ENCODE peak calls at places on chromosomes 12 and 14, in seven cellular contexts. V is NCI-H1092 treated with DMSO at 0.1 percent for 48 hours; A is stimulated activated CD8-positive, alpha-beta memory T cell treated with anti-CD3 and anti-CD28 coated beads, Interleukin-15, amount 100 ng/mL, for 24 hours; G is GM03348; N is NCI-H1105; Q is stimulated activated CD4-positive, alpha-beta T cell treated with anti-CD3 and anti-CD28 coated beads, TNF-alpha, amount 100 ng/mL, for 48 hours; P is EL. R is an unnamed sample.

GRCh38 chr12:50052964-50053363 is 4.4 kb upstream of the ASIC1 start:
- DNase-seq in V (peak), Q (no peak), A (no peak), P (no peak), N (no peak), G (no peak), R (no peak)

GRCh38 chr12:2035421-2036080 is 17.2 kb upstream of the CACNA1C start:
- DNase-seq in G (peak), V (no peak), N (no peak), Q (no peak), A (no peak), P (no peak), R (no peak)

GRCh38 chr14:77612011-77612620 is 4.3 kb downstream of the SPTLC2 start:
- DNase-seq in N (no peak), V (no peak), P (peak), A (no peak), G (peak), Q (no peak), R (no peak)

GRCh38 chr14:105050551-105050897 is 14.7 kb downstream of the GPR132 start:
- DNase-seq in V (peak), N (peak), G (no peak), Q (no peak), P (peak), A (no peak), R (no peak)

GRCh38 chr14:47044841-47045240 is 393.3 kb upstream of the RPL10L start:
- DNase-seq in A (no peak), N (peak), G (no peak), Q (no peak), P (no peak), V (peak), R (no peak)

GRCh38 chr12:119659289-119659897 is 8.5 kb upstream of the PRKAB1 start:
- DNase-seq in N (peak), Q (no peak), G (peak), V (peak), A (no peak), P (peak), R (no peak)

GRCh38 chr12:116133149-116133548 is 144.3 kb downstream of the MED13L start:
- DNase-seq in N (no peak), V (no peak), P (no peak), A (no peak), G (no peak), Q (no peak), R (no peak)

GRCh38 chr14:101927859-101928258 is 36.5 kb upstream of the DYNC1H1 start:
- DNase-seq in G (peak), V (no peak), N (no peak), P (peak), Q (no peak), A (no peak), R (peak)

GRCh38 chr12:111384596-111384995 is 15.7 kb upstream of the PHETA1 start:
- DNase-seq in P (no peak), V (no peak), N (no peak), G (no peak), Q (no peak), A (no peak), R (no peak)

GRCh38 chr14:35752380-35752779 is 56.7 kb downstream of the RALGAPA1 start:
- DNase-seq in A (no peak), Q (no peak), N (no peak), V (no peak), G (no peak), P (no peak), R (no peak)

GRCh38 chr14:51650721-51651387 is 856 bp upstream of the FRMD6 start:
- DNase-seq in V (no peak), P (peak), G (no peak), Q (no peak), A (no peak), N (no peak), R (no peak)

GRCh38 chr14:92425101-92425500 is 88.5 kb upstream of the RIN3 start:
- DNase-seq in A (no peak), V (no peak), Q (no peak), N (no peak), P (peak), G (no peak), R (no peak)

GRCh38 chr12:153080-153746 is 60.7 kb downstream of the SLC6A12 start:
- DNase-seq in G (peak), V (peak), Q (peak), A (no peak), P (peak), N (peak), R (no peak)

GRCh38 chr14:95758331-95758730 is 44.4 kb upstream of the TCL1A start:
- DNase-seq in N (no peak), G (no peak), P (no peak), A (no peak), Q (no peak), V (no peak), R (no peak)

GRCh38 chr12:95198914-95199313 is 18.4 kb downstream of the FGD6 start:
- DNase-seq in A (no peak), N (no peak), V (no peak), Q (no peak), G (no peak), P (no peak), R (no peak)

GRCh38 chr14:75437201-75438143 is 9.7 kb downstream of the JDP2 start:
- DNase-seq in P (no peak), N (no peak), V (peak), G (no peak), Q (no peak), A (no peak), R (no peak)

GRCh38 chr14:67251573-67252226 is 10.5 kb downstream of the PALS1 start:
- DNase-seq in G (no peak), A (no peak), V (no peak), N (no peak), P (peak), Q (no peak), R (no peak)

GRCh38 chr14:100362311-100362927 is 39.3 kb downstream of the SLC25A47 start:
- DNase-seq in P (no peak), A (no peak), Q (no peak), V (no peak), G (no peak), N (no peak), R (no peak)

GRCh38 chr12:93378373-93379310 is 917 bp downstream of the NUDT4 start:
- DNase-seq in V (peak), N (peak), G (peak), Q (peak), P (peak), A (peak), R (no peak)

GRCh38 chr14:88765130-88765529 is 27.6 kb downstream of the EML5 start:
- DNase-seq in A (no peak), Q (no peak), P (peak), V (no peak), G (no peak), N (no peak), R (no peak)

GRCh38 chr12:56574210-56574609 is 52.6 kb downstream of the RBMS2 start:
- DNase-seq in V (no peak), P (peak), Q (no peak), N (no peak), G (no peak), A (no peak), R (no peak)

GRCh38 chr14:82854851-82855250 is 1321.2 kb upstream of the SEL1L start:
- DNase-seq in Q (no peak), P (no peak), N (no peak), V (no peak), G (no peak), A (no peak), R (no peak)

GRCh38 chr14:20305265-20306078 is at the start of gene TTC5:
- DNase-seq in P (peak), A (peak), V (peak), G (peak), Q (peak), N (peak), R (peak)

GRCh38 chr12:68435816-68436215 is 103.7 kb upstream of the MDM1 start:
- DNase-seq in Q (no peak), N (no peak), P (no peak), V (no peak), G (no peak), A (no peak), R (no peak)

GRCh38 chr12:6463211-6463610 is 7.3 kb downstream of the VAMP1 start:
- DNase-seq in G (no peak), Q (no peak), P (no peak), A (no peak), V (no peak), N (no peak), R (no peak)

GRCh38 chr12:96416033-96416790 is 16.0 kb upstream of the CDK17 start:
- DNase-seq in V (no peak), N (no peak), A (no peak), Q (no peak), P (peak), G (peak), R (no peak)

GRCh38 chr12:129594098-129594497 is 309.7 kb downstream of the TMEM132D start:
- DNase-seq in A (no peak), Q (no peak), N (no peak), V (no peak), G (no peak), P (no peak), R (no peak)

GRCh38 chr12:116236148-116236731 is 41.3 kb downstream of the MED13L start:
- DNase-seq in P (peak), Q (peak), A (no peak), N (peak), G (peak), V (peak), R (no peak)

GRCh38 chr12:119940881-119941280 is 48.2 kb upstream of the BICDL1 start:
- DNase-seq in A (no peak), V (no peak), Q (no peak), P (peak), G (peak), N (no peak), R (no peak)

GRCh38 chr14:33762462-33762861 is 188.4 kb downstream of the EGLN3 start:
- DNase-seq in A (no peak), V (no peak), P (peak), G (no peak), N (no peak), Q (no peak), R (no peak)

GRCh38 chr14:41393512-41393911 is 213.2 kb upstream of the LRFN5 start:
- DNase-seq in P (no peak), N (no peak), G (no peak), Q (no peak), V (no peak), A (no peak), R (no peak)

GRCh38 chr12:124713041-124713435 is 145.6 kb upstream of the NCOR2 start:
- DNase-seq in P (no peak), N (no peak), G (no peak), Q (no peak), V (no peak), A (no peak), R (peak)

GRCh38 chr12:116878567-116879508 is 2.4 kb downstream of the HRK start:
- DNase-seq in Q (no peak), A (no peak), G (peak), N (no peak), V (no peak), P (peak), R (no peak)

GRCh38 chr12:121520586-121521086 is 60.2 kb downstream of the KDM2B start:
- DNase-seq in P (no peak), Q (no peak), A (no peak), V (no peak), N (no peak), G (no peak), R (no peak)

R was measured in omental fat pad.